ENCODE peak calls at places on chromosomes 5 and 9, in five cellular contexts. L is A673, X is PC-3, Z is hepatocyte, U is fibroblast of lung. R is an unnamed sample.

GRCh38 chr9:135228983-135229625 is 141.6 kb downstream of the OLFM1 start:
- DNase-seq in Z (no peak), X (no peak), L (no peak), U (no peak), R (no peak)

GRCh38 chr9:121650220-121651013 is 1.0 kb upstream of the DAB2IP start:
- DNase-seq in X (peak), Z (peak), U (peak), L (peak), R (peak)

GRCh38 chr9:35563791-35564197 is 41.3 kb upstream of the TESK1 start:
- DNase-seq in Z (peak), U (no peak), X (no peak), L (no peak), R (no peak)

GRCh38 chr9:112761912-112762651 is 11.5 kb downstream of the SNX30 start:
- DNase-seq in X (no peak), Z (no peak), L (no peak), U (peak), R (no peak)

GRCh38 chr5:152403058-152403457 is 2.0 kb downstream of the NMUR2 start:
- DNase-seq in Z (no peak), U (no peak), L (no peak), X (peak), R (no peak)

GRCh38 chr5:128706269-128706668 is 168.2 kb upstream of the FBN2 start:
- DNase-seq in U (no peak), X (no peak), Z (no peak), L (no peak), R (no peak)

GRCh38 chr9:126439402-126439765 is 112.8 kb downstream of the MVB12B start:
- DNase-seq in Z (no peak), X (peak), U (peak), L (no peak), R (no peak)

GRCh38 chr9:92097997-92098482 is 17.2 kb downstream of the SPTLC1 start:
- DNase-seq in U (peak), X (no peak), L (peak), Z (no peak), R (no peak)

GRCh38 chr9:136193127-136193890 is 11.6 kb downstream of the LHX3 start:
- DNase-seq in U (no peak), L (no peak), X (no peak), Z (no peak), R (no peak)

GRCh38 chr9:122217640-122218039 is 11.1 kb downstream of the LHX6 start:
- DNase-seq in Z (no peak), X (peak), L (no peak), U (no peak), R (no peak)

GRCh38 chr5:31833005-31833404 is 194.1 kb downstream of the PDZD2 start:
- DNase-seq in L (no peak), X (peak), Z (no peak), U (no peak), R (no peak)

GRCh38 chr5:21823588-21823987 is 1029.6 kb downstream of the CDH12 start:
- DNase-seq in L (peak), U (peak), Z (no peak), X (peak), R (no peak)

GRCh38 chr9:94656976-94657375 is 17.7 kb upstream of the FBP1 start:
- DNase-seq in X (no peak), L (no peak), Z (no peak), U (no peak), R (no peak)

GRCh38 chr5:151880304-151880703 is 44.3 kb downstream of the GLRA1 start:
- DNase-seq in L (no peak), U (no peak), Z (no peak), X (no peak), R (no peak)

GRCh38 chr5:82605441-82605973 is 327.4 kb upstream of the RPS23 start:
- DNase-seq in L (no peak), Z (no peak), X (no peak), U (no peak), R (no peak)

GRCh38 chr5:98292496-98292895 is 481.0 kb upstream of the RGMB start:
- DNase-seq in U (no peak), L (no peak), X (peak), Z (no peak), R (no peak)

GRCh38 chr9:131739192-131739961 is 499 bp downstream of the RAPGEF1 start:
- DNase-seq in L (peak), Z (peak), U (no peak), X (peak), R (peak)

DNA sequence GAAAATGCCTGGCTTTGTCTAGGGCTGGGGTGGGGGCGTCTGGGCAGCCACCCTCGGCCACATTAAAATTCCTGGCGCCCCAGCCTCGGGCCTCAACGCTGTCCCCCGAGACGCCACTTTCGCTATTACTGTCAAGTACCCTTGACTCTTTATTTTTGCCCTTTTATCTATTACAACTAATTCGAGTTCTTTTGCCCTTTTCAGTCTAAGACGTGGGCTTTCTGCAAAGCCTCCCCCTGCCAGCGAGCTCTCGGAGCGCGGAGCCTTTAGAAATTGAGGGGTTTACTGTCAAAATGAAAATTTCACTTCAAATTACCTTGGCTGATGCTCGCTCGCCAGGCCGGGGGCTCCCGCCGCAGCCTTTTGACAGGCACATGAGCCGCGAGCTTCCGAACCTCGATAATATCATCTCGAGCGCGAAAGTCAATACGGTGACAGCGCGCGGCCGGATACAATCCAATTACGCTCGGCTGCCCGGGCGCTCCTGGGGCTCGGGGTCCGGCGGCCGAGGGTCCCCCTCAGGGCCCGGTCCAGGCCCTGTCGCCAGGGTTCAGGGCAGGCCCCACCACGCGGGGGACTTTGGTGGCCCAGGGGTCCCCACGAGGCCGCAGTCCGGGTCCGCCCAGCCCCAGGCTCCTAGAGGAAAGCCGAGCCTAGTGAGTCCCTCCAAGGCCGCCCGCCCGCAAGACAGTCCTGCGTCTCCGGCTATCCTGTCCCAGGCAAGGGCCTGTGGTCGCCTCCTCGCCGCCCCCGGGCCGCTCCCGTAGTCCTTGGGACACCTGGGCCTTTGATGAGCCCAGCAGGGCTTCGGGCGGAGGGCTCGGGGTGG is 6.7 kb downstream of the IRX4 start:
- DNase-seq in X (no peak), Z (no peak), L (no peak), U (no peak), R (no peak)
- TF ChIP-seq EZH2 in X (no peak), Z (peak), L (peak), U (peak), R (no peak)

DNA sequence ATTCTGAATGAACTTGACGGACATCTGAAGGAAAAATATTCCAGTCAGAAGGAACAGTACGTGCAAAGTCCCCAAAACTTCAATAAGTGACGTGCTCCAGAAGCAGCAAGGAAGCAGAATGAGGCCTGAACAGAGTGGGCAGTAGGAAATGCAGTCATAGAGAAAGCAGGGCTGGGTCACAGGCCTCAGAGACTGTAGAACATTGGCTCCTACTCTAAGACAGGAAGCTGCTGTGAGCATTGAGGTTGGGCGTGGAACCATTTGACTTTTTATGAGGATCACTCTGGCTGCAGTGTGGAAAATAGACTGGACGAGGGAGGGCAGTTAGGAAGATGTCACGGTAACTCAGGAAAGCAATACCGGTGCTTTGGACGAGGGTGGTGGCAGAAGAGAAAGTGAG is 64.0 kb downstream of the DOCK8 start:
- DNase-seq in Z (no peak), U (no peak), L (no peak), X (no peak), R (no peak)
- TF ChIP-seq EZH2 in Z (no peak), U (no peak), L (no peak), X (no peak), R (no peak)

GRCh38 chr5:1876708-1877433 is 5.9 kb downstream of the IRX4 start:
- DNase-seq in Z (no peak), X (no peak), L (no peak), U (no peak), R (no peak)

GRCh38 chr5:1877434-1878049 is 5.2 kb downstream of the IRX4 start:
- DNase-seq in Z (peak), X (no peak), U (peak), L (no peak), R (no peak)

GRCh38 chr5:1880377-1881272 is 2.1 kb downstream of the IRX4 start:
- DNase-seq in L (no peak), U (no peak), Z (no peak), X (no peak), R (peak)

GRCh38 chr5:1879292-1880263 is 3.1 kb downstream of the IRX4 start:
- DNase-seq in X (no peak), U (no peak), L (no peak), Z (no peak), R (no peak)

DNA sequence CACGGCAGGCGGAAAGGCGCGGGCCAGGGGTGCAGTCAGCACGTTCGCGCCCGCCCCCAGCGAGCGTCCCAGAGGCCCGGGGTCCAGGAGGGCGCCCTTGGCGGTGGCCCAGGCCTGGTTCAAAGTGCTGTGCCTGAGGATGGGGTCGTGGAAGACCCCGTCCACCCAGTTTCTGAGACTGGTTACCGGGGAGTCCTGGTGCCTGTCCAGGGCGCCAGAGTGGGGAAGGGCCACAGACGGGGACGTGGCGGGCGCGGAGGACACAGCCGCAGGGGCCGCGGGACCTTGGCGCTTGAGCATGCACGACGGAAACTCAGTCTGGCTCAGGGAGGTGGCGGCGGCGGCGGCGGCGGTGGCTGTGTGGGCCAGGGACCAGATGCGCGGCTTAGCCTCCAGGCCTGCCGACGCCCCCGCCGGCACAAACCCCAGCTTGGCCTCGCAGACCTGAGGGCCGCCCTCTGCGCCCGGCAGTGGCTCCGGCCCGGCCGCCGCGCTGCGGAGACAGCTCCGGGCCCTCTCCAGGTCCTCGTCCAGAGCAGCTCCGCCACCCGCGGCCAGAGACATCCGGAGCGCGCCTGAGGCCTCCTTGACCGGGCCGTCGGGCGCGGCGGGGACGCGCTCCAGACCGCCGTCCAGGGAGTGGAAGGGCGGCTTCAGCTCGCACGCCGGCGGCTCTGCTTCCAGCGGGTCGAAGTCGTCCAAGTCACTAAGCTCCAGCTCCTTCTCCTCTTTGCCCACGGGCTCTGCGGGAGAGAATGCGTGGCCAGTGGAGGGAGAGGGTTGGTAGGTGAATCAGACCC is 4.5 kb downstream of the IRX4 start:
- DNase-seq in X (no peak), U (no peak), Z (no peak), L (no peak), R (no peak)
- TF ChIP-seq EZH2 in X (no peak), U (peak), Z (peak), L (no peak), R (no peak)

GRCh38 chr9:129069128-129069824 is 11.6 kb upstream of the DOLPP1 start:
- DNase-seq in X (no peak), U (no peak), Z (peak), L (no peak), R (peak)
- TF ChIP-seq EZH2 in X (no peak), U (no peak), Z (no peak), L (no peak), R (no peak)

GRCh38 chr5:135508496-135509005 is 27.2 kb downstream of the NEUROG1 start:
- DNase-seq in Z (no peak), X (no peak), L (no peak), U (no peak), R (no peak)
- TF ChIP-seq EZH2 in Z (peak), X (no peak), L (no peak), U (peak), R (no peak)

DNA sequence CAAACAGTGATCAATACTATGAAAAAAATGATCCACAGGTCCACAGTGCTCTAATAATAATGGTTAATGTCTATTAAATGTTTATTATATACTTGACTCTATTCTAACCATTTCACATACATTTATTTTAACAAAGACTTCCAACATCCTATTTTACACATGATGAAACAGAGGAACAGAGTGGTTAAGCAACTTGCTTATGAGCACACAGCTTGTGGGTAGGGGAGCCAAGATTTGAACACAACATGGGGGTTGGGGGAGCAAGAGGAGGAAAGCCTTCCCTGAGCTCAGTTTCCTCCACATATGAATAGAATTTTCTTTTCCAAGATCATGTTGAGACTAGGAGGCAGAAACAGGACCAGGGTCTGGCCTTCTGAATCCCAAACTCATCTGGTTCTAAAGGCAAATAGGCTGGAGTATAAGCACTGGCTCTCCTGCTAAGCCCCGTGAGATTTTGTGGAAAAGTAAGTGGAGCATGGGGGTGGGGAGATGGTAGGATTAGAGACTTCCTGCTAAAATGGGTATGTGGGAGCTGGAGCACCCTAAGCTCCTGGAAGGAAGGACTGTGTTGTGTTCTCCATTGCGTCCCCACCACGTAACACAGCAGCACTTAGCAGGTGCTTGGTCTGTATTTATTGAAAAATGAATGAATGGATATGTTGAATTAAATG is 27.1 kb upstream of the GALNT10 start:
- DNase-seq in U (no peak), X (no peak), L (peak), Z (no peak), R (no peak)
- TF ChIP-seq EZH2 in U (no peak), X (no peak), L (no peak), Z (no peak), R (no peak)

GRCh38 chr5:76818844-76819831 is at the start of gene F2RL1:
- DNase-seq in Z (peak), U (peak), X (peak), L (peak), R (no peak)
- TF ChIP-seq EZH2 in Z (no peak), U (no peak), X (no peak), L (no peak), R (no peak)